ENCODE peak calls at places on chromosomes 13 and 19, in eight cellular contexts. D is left ventricle myocardium inferior, U is Peyer's patch, A is heart right ventricle, N is uterus, F is fibroblast of pulmonary artery, I is activated B cell treated with CpG ODN at 0.5 μM for 24 hours, J is neural crest cell. Z is an unnamed sample.
A peak's percentile ranks its signal among the peaks of the same experiment; 100 is the strongest.

GRCh38 chr19:36573948-36574726 is 1.0 kb upstream of the ZNF529 start:
- DNase-seq in D (no peak), U (no peak), A (no peak), N (no peak), F (peak; percentile 36), I (no peak), J (no peak), Z (no peak)

GRCh38 chr19:3625996-3626472 is 556 bp downstream of the CACTIN start:
- DNase-seq in D (no peak), U (no peak), A (no peak), N (no peak), F (no peak), I (no peak), J (no peak), Z (no peak)

GRCh38 chr13:100069278-100069677 is 19.6 kb upstream of the PCCA start:
- DNase-seq in D (no peak), U (no peak), A (no peak), N (no peak), F (peak; percentile 92), I (no peak), J (no peak), Z (no peak)

GRCh38 chr13:94860981-94861407 is 148.6 kb upstream of the SOX21 start:
- DNase-seq in D (no peak), U (no peak), A (no peak), N (no peak), F (peak; percentile 31), I (no peak), J (no peak), Z (no peak)

GRCh38 chr13:27007166-27007565 is 164.4 kb downstream of the USP12 start:
- DNase-seq in D (no peak), U (no peak), A (no peak), N (no peak), F (no peak), I (no peak), J (no peak), Z (no peak)

GRCh38 chr19:39335168-39335567 is 675 bp downstream of the GMFG start:
- DNase-seq in D (no peak), U (peak; percentile 20), A (no peak), N (no peak), F (no peak), I (no peak), J (no peak), Z (no peak)

GRCh38 chr13:97261254-97262015 is 39.3 kb downstream of the MBNL2 start:
- DNase-seq in D (no peak), U (peak; percentile 21), A (no peak), N (no peak), F (no peak), I (no peak), J (no peak), Z (no peak)

GRCh38 chr13:51479199-51479523 is 26.3 kb upstream of the INTS6 start:
- DNase-seq in D (no peak), U (no peak), A (no peak), N (no peak), F (peak; percentile 53), I (no peak), J (no peak), Z (no peak)

GRCh38 chr19:13817018-13817614 is 21.9 kb downstream of the ZSWIM4 start:
- DNase-seq in D (no peak), U (no peak), A (no peak), N (no peak), F (no peak), I (no peak), J (no peak), Z (no peak)

GRCh38 chr19:57887195-57887941 is 1.5 kb downstream of the ZNF814 start:
- DNase-seq in D (no peak), U (no peak), A (no peak), N (no peak), F (peak; percentile 48), I (no peak), J (no peak), Z (no peak)

GRCh38 chr13:40445557-40445990 is 220.9 kb downstream of the FOXO1 start:
- DNase-seq in D (peak; percentile 42), U (peak; percentile 93), A (peak; percentile 56), N (peak; percentile 41), F (peak; percentile 97), I (peak; percentile 80), J (no peak), Z (no peak)

DNA sequence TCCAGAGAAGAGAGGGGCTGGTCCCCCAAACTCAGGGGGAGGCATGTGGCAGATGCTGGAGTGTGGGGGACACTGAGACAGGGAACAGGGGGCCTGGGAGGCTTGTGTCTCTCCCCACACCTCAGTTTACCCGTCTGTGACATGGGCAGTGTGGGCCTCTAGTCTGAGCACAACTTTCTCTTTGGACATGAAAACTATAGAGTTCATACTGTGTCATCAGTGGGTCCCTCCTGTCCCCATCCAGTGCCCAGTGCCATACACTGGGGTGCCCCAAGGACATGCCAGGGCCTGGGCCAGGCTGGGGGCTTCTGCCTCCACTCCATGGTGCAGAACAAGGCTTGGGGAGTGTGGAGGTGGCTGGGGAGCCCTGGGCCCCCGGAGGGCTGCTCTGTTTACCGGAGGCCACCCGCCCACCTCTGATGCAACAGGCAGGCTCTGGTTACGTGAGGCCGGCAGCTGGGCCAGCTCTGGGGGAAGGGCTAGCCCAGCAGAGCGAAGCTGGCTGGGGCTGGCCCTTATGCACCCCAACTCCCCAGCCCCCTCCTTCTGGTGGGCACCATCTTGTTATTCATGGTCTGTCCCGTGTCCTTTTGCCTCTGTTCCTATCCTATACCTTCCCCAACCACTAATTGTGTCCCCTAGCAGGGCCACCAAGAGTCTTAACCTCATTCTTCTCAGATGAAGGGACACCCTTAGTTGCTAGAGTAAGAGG is 1.9 kb upstream of the MEF2B start:
- DNase-seq in D (no peak), U (no peak), A (no peak), N (no peak), F (peak; percentile 56), I (no peak), J (no peak), Z (no peak)
- TF ChIP-seq CTCF in D (no peak), U (no peak), A (no peak), N (no peak), F (no peak), I (no peak), J (no peak), Z (no peak)

DNA sequence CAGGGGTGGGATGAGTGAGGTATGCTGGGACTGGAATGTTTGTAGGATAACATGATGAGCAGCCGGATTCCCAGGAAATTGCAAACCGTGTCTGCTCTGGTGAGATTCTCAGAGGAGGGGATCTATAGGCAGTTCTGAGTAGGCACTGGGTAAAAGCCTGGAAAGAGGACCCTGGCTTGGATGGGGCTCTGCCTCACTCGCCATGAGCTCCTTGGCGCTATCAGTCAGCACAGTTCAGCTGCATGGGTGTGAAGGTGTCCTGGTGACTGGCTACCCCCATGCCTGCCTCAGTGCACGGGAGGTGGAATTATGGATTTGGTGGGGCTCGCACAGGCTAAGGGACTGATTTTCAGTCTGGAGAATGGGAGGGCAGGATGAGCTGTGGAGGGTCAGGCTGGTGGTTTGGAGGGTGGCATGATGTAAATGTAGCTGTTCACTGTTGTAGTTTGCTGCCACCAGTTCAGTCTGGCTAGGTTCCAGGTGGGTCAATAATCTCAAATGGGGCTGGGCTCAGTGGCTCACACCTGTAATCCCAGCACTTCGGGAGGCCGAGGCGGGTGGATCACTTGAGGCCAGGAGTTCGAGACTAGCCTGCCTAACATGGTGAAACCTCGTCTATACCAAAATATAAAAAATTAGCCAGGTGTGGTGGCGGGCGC is 9.2 kb upstream of the ZNF627 start:
- DNase-seq in D (no peak), U (no peak), A (no peak), N (no peak), F (no peak), I (no peak), J (no peak), Z (no peak)
- TF ChIP-seq CTCF in D (no peak), U (no peak), A (peak; percentile 1), N (no peak), F (no peak), I (no peak), J (peak; percentile 7), Z (no peak)

DNA sequence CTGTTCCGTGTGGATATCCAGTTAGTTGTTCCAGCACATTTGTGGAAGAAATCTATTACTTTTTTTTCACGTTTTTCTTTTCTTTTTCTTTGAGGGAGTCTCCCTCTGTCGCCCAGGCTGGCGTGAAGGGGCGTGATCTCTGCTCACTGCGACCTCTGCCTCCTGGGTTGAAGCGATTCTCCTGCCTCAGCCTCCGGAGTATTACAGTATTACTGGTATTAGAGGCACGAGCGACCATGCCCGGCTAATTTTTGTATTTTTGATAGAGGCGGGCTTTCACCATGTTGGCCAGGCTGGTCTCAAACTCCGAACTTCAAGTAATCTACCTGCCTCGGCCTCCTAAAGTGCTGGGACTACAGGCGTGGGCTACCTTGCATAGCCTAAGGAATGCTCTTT is 43.6 kb downstream of the ZNF611 start:
- DNase-seq in D (peak; percentile 16), U (no peak), A (peak; percentile 11), N (no peak), F (no peak), I (no peak), J (no peak), Z (no peak)
- TF ChIP-seq CTCF in D (no peak), U (no peak), A (no peak), N (no peak), F (no peak), I (no peak), J (no peak), Z (no peak)

DNA sequence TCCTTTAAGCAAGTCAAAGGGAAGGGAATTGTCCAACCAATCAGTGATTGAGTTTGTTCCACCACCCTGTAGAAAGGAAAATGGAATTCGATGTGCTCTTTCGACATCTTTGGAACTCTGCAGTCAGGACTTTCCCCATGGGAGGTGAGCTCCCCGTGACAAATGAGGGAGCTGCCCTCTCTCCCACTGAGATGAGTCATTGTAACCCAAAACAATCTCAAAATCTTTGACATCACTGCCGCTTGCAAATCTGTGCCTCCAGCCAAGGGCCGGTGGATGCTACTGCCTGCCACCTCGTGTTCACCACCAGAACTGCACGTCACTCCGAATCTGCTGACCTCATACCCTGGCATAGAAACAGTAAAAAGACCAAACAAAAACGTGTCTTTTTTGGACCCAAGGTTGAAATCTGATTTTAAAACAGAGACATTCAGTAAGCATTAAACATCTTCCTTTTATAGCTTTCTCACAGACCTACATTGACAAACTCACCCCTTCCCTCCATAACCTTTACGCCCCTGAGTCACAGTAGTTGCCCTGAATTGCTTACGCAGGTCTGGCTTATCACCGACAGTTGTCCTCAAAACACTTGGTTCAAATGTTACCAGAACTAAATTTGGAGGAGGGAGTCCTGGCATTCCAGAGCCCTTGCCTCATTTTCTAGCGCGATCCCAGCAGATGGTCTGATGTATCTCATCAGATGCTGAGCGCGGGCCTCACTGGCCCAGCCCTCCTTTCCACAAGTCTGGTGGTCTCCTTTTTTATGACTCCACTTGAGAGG is 105.2 kb downstream of the COL4A2 start:
- DNase-seq in D (peak; percentile 85), U (peak; percentile 47), A (peak; percentile 84), N (peak; percentile 96), F (peak; percentile 100), I (peak; percentile 39), J (peak; percentile 74), Z (peak; percentile 36)
- TF ChIP-seq CTCF in D (peak; percentile 95), U (peak; percentile 86), A (peak; percentile 93), N (peak; percentile 88), F (peak; percentile 96), I (peak; percentile 71), J (peak; percentile 91), Z (peak; percentile 68)

DNA sequence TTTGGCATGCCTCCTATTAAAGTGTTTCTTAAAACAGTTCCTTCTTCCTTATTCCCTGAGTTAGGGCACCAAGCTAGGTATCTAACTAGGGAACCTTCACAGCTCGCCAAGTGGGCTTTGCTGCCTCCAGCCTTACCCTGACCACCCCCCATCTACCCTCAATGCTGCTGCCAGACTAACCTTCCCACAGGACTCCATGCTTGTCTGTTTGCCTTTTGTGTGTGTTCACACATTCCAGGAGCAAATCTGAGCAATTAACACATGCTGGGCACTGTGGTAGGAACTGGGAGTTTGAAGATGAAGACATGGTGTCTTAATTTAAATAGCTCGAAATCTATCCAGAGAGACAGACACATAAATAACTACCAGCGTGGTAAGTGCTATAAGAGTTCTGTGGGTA is 185.2 kb downstream of the MZT1 start:
- DNase-seq in D (no peak), U (no peak), A (no peak), N (no peak), F (no peak), I (no peak), J (no peak), Z (no peak)
- TF ChIP-seq CTCF in D (no peak), U (no peak), A (no peak), N (no peak), F (no peak), I (no peak), J (no peak), Z (no peak)